ENCODE peak calls at places on chromosomes 16 and 17, in seven cellular contexts. I is A549; C is cardiac muscle cell; N is MM.1S; A is CD8-positive, alpha-beta memory T cell; L is ovary; M is kidney. S is an unnamed sample.
A peak's percentile ranks its signal among the peaks of the same experiment; 100 is the strongest.

GRCh38 chr17:49587366-49588073 is 11.8 kb downstream of the NXPH3 start:
- DNase-seq in I (no peak), C (no peak), N (no peak), A (no peak), L (no peak), M (no peak), S (no peak)

GRCh38 chr17:77734371-77735050 is 224.0 kb upstream of the TNRC6C start:
- DNase-seq in I (peak; percentile 37), C (peak; percentile 83), N (no peak), A (no peak), L (peak; percentile 82), M (peak; percentile 93), S (peak; percentile 91)

GRCh38 chr16:79928142-79928735 is 327.7 kb upstream of the MAF start:
- DNase-seq in I (no peak), C (no peak), N (no peak), A (no peak), L (peak; percentile 49), M (no peak), S (no peak)

GRCh38 chr16:17367932-17368331 is 102.8 kb downstream of the XYLT1 start:
- DNase-seq in I (no peak), C (peak; percentile 36), N (no peak), A (no peak), L (no peak), M (no peak), S (no peak)

GRCh38 chr16:12204601-12205000 is 228.1 kb downstream of the SNX29 start:
- DNase-seq in I (no peak), C (no peak), N (no peak), A (no peak), L (no peak), M (no peak), S (no peak)

GRCh38 chr16:177394-177822 is 928 bp downstream of the HBA1 start:
- DNase-seq in I (no peak), C (no peak), N (no peak), A (no peak), L (no peak), M (peak; percentile 49), S (no peak)

GRCh38 chr16:31536804-31537361 is 9.2 kb downstream of the AHSP start:
- DNase-seq in I (no peak), C (no peak), N (no peak), A (no peak), L (no peak), M (no peak), S (no peak)

GRCh38 chr17:47967607-47968252 is 3.2 kb upstream of the CDK5RAP3 start:
- DNase-seq in I (peak; percentile 80), C (no peak), N (no peak), A (no peak), L (peak; percentile 53), M (no peak), S (no peak)

GRCh38 chr16:11907160-11907970 is 8.4 kb downstream of the GSPT1 start:
- DNase-seq in I (no peak), C (no peak), N (no peak), A (no peak), L (no peak), M (no peak), S (no peak)

GRCh38 chr17:1829189-1829578 is 518 bp downstream of the SMYD4 start:
- DNase-seq in I (peak; percentile 52), C (no peak), N (peak; percentile 7), A (no peak), L (no peak), M (no peak), S (no peak)

GRCh38 chr17:6506679-6507231 is 49.6 kb downstream of the PITPNM3 start:
- DNase-seq in I (peak; percentile 82), C (no peak), N (no peak), A (no peak), L (peak; percentile 40), M (peak; percentile 84), S (no peak)

GRCh38 chr16:57578521-57579360 is 36.3 kb downstream of the ADGRG5 start:
- DNase-seq in I (no peak), C (no peak), N (no peak), A (no peak), L (no peak), M (no peak), S (peak; percentile 23)

GRCh38 chr16:88013766-88014165 is 62.5 kb downstream of the BANP start:
- DNase-seq in I (no peak), C (no peak), N (no peak), A (no peak), L (no peak), M (peak; percentile 53), S (no peak)

GRCh38 chr16:88726981-88727380 is 20.7 kb downstream of the CTU2 start:
- DNase-seq in I (no peak), C (no peak), N (no peak), A (no peak), L (no peak), M (no peak), S (no peak)

GRCh38 chr17:65198653-65199382 is 61.6 kb downstream of the RGS9 start:
- DNase-seq in I (peak; percentile 73), C (peak; percentile 68), N (peak; percentile 62), A (peak; percentile 60), L (no peak), M (no peak), S (no peak)

GRCh38 chr16:2598133-2598641 is 60.4 kb downstream of the PDPK1 start:
- DNase-seq in I (no peak), C (no peak), N (no peak), A (no peak), L (peak; percentile 18), M (peak; percentile 53), S (no peak)

GRCh38 chr17:49522329-49522890 is 27.3 kb downstream of the NGFR start:
- DNase-seq in I (no peak), C (no peak), N (no peak), A (no peak), L (no peak), M (no peak), S (no peak)

GRCh38 chr16:46970089-46970488 is 3.4 kb downstream of the DNAJA2 start:
- DNase-seq in I (no peak), C (peak; percentile 14), N (no peak), A (no peak), L (no peak), M (no peak), S (no peak)
- H3K27ac ChIP-seq in I (no peak overlapping the region), C (no peak overlapping the region), N (no peak overlapping the region), A (no peak overlapping the region), L (no peak overlapping the region), M (no peak overlapping the region), S (no peak overlapping the region)

GRCh38 chr16:23771027-23771426 is 16.2 kb downstream of the CHP2 start:
- DNase-seq in I (no peak), C (no peak), N (no peak), A (no peak), L (no peak), M (no peak), S (no peak)

GRCh38 chr16:23765933-23766332 is 11.1 kb downstream of the CHP2 start:
- DNase-seq in I (no peak), C (no peak), N (no peak), A (no peak), L (no peak), M (no peak), S (no peak)

GRCh38 chr16:23773339-23773738 is 18.5 kb downstream of the CHP2 start:
- DNase-seq in I (no peak), C (no peak), N (no peak), A (no peak), L (no peak), M (no peak), S (no peak)

GRCh38 chr16:23771642-23772041 is 16.8 kb downstream of the CHP2 start:
- DNase-seq in I (no peak), C (no peak), N (no peak), A (no peak), L (no peak), M (no peak), S (no peak)

GRCh38 chr16:23768581-23768980 is 13.8 kb downstream of the CHP2 start:
- DNase-seq in I (no peak), C (no peak), N (no peak), A (no peak), L (no peak), M (no peak), S (no peak)
- H3K4me3 ChIP-seq in I (no peak overlapping the region), C (no peak overlapping the region), N (no peak overlapping the region), A (no peak overlapping the region), L (no peak overlapping the region), M (no peak overlapping the region), S (no peak overlapping the region)

GRCh38 chr16:54351171-54351570 is 64.6 kb upstream of the IRX3 start:
- DNase-seq in I (no peak), C (no peak), N (no peak), A (no peak), L (no peak), M (no peak), S (no peak)

GRCh38 chr16:54359086-54359485 is 72.5 kb upstream of the IRX3 start:
- DNase-seq in I (no peak), C (no peak), N (no peak), A (no peak), L (no peak), M (no peak), S (no peak)

GRCh38 chr16:54356391-54356790 is 69.8 kb upstream of the IRX3 start:
- DNase-seq in I (no peak), C (no peak), N (no peak), A (no peak), L (no peak), M (no peak), S (no peak)

GRCh38 chr16:54353097-54353496 is 66.5 kb upstream of the IRX3 start:
- DNase-seq in I (no peak), C (no peak), N (no peak), A (no peak), L (no peak), M (no peak), S (no peak)

DNA sequence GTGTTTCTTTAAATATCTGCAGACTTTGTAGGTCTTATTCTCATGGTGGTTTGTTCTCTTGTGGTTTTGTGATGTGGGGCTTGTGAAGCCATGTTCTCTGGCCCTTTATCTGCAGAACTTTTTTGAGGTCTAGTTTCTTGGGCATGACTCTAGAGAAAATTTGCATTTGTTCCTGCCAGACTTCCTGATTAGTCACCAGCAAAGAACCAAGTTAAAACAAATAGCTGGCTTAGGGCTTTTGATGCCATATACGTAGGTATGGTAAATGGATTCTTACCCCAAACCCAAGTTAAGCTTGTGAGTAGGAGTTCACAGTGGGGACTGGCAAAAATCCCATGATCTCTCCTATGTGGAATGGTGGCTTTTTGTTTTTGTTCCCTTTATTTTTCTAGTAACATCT is 68.7 kb upstream of the IRX3 start:
- DNase-seq in I (no peak), C (no peak), N (no peak), A (no peak), L (no peak), M (no peak), S (no peak)
- H3K27ac ChIP-seq in I (no peak overlapping the region), C (no peak overlapping the region), N (no peak overlapping the region), A (no peak overlapping the region), L (no peak overlapping the region), M (no peak overlapping the region), S (no peak overlapping the region)

GRCh38 chr17:63676540-63676933 is 23.4 kb downstream of the LIMD2 start:
- DNase-seq in I (no peak), C (no peak), N (no peak), A (no peak), L (no peak), M (no peak), S (no peak)

GRCh38 chr17:63680700-63681099 is 19.2 kb downstream of the LIMD2 start:
- DNase-seq in I (no peak), C (no peak), N (no peak), A (no peak), L (no peak), M (no peak), S (no peak)

GRCh38 chr17:63679214-63679613 is 20.7 kb downstream of the LIMD2 start:
- DNase-seq in I (no peak), C (no peak), N (no peak), A (no peak), L (no peak), M (no peak), S (no peak)

GRCh38 chr17:63675231-63675606 is 24.7 kb downstream of the LIMD2 start:
- DNase-seq in I (no peak), C (no peak), N (no peak), A (no peak), L (no peak), M (no peak), S (no peak)

GRCh38 chr17:63675607-63676539 is 24.1 kb downstream of the LIMD2 start:
- DNase-seq in I (peak; percentile 40), C (peak; percentile 86), N (no peak), A (no peak), L (peak; percentile 62), M (peak; percentile 91), S (peak; percentile 90)
- H3K4me3 ChIP-seq in I (no peak overlapping the region), C (no peak overlapping the region), N (no peak overlapping the region), A (no peak overlapping the region), L (peak overlapping the region; percentile 7), M (peak overlapping the region; percentile 34), S (peak overlapping the region; percentile 6)